ENCODE peak calls at places on chromosomes 13 and 19, in five cellular contexts. S is stimulated activated CD4-positive, alpha-beta T cell treated with anti-CD3 and anti-CD28 coated beads, Interleukin-15, amount 100 ng/mL, for 24 hours; Q is GM12865; Y is NCI-H1930; G is mesothelial cell of epicardium. D is an unnamed sample.

GRCh38 chr19:57302020-57302465 is 18.2 kb upstream of the ZNF543 start:
- DNase-seq in S (no peak), Q (no peak), Y (no peak), G (no peak), D (peak)

GRCh38 chr19:5667751-5668271 is 12.5 kb downstream of the MICOS13 start:
- DNase-seq in S (no peak), Q (no peak), Y (no peak), G (no peak), D (no peak)

GRCh38 chr13:99983401-99984133 is 2.0 kb downstream of the ZIC2 start:
- DNase-seq in S (no peak), Q (no peak), Y (peak), G (no peak), D (no peak)

GRCh38 chr13:110012102-110012739 is 225.8 kb upstream of the IRS2 start:
- DNase-seq in S (no peak), Q (no peak), Y (no peak), G (no peak), D (no peak)

GRCh38 chr19:33350538-33351309 is 22.8 kb upstream of the CEBPG start:
- DNase-seq in S (no peak), Q (no peak), Y (no peak), G (no peak), D (no peak)

GRCh38 chr19:6032827-6033226 is 54.9 kb upstream of the RANBP3 start:
- DNase-seq in S (no peak), Q (no peak), Y (no peak), G (no peak), D (no peak)

GRCh38 chr13:30429721-30430694 is 7.7 kb downstream of the UBE2L5 start:
- DNase-seq in S (peak), Q (peak), Y (no peak), G (no peak), D (no peak)

GRCh38 chr13:89831157-89831556 is 1516.3 kb upstream of the MIR17HG start:
- DNase-seq in S (no peak), Q (no peak), Y (no peak), G (no peak), D (no peak)